ENCODE peak calls at places on chromosomes 6 and 20, in seven cellular contexts. Q is T47D; K is G401; S is dermis microvascular lymphatic vessel endothelial cell; D is central memory CD4-positive, alpha-beta T cell; B is A172; H is activated T-helper 1 cell treated with anti-CD3 and anti-CD28 coated beads, Interleukin-12 subunit alpha, Interleukin-12 subunit beta, Interleukin-2, Interleukin-4 antibody, amounts not matched to agents 30 ng/mL and 10 ng/mL and 1 ng/mL, durations not matched to agents 14 hours and 24 hours and 36 hours. O is an unnamed sample.

GRCh38 chr6:31659649-31660223 is 842 bp downstream of the C6orf47 start:
- DNase-seq in Q (peak; percentile 45), K (no peak), S (no peak), D (peak; percentile 20), B (no peak), H (no peak), O (no peak)

GRCh38 chr20:59850018-59850641 is 83.3 kb downstream of the SYCP2 start:
- DNase-seq in Q (peak; percentile 68), K (peak; percentile 63), S (peak; percentile 54), D (no peak), B (peak; percentile 23), H (no peak), O (peak; percentile 40)

GRCh38 chr6:32741203-32741960 is at the start of gene HLA-DQA2:
- DNase-seq in Q (peak; percentile 64), K (no peak), S (no peak), D (no peak), B (no peak), H (no peak), O (no peak)

GRCh38 chr6:6840831-6841263 is 252.3 kb downstream of the LY86 start:
- DNase-seq in Q (no peak), K (no peak), S (no peak), D (no peak), B (no peak), H (no peak), O (no peak)

GRCh38 chr20:9889270-9889981 is 50.5 kb upstream of the PAK5 start:
- DNase-seq in Q (peak; percentile 42), K (no peak), S (peak; percentile 6), D (no peak), B (no peak), H (no peak), O (peak; percentile 46)

GRCh38 chr20:671252-672030 is 4.2 kb downstream of the SCRT2 start:
- DNase-seq in Q (no peak), K (no peak), S (no peak), D (no peak), B (no peak), H (no peak), O (no peak)

GRCh38 chr20:38290829-38291581 is 13.0 kb upstream of the BPI start:
- DNase-seq in Q (peak; percentile 54), K (no peak), S (no peak), D (no peak), B (peak; percentile 91), H (no peak), O (no peak)

GRCh38 chr6:138545621-138545980 is 46.3 kb upstream of the NHSL1 start:
- DNase-seq in Q (no peak), K (no peak), S (peak; percentile 50), D (no peak), B (peak; percentile 65), H (no peak), O (no peak)

GRCh38 chr6:108699290-108700041 is 138.7 kb downstream of the FOXO3 start:
- DNase-seq in Q (no peak), K (no peak), S (no peak), D (no peak), B (no peak), H (no peak), O (no peak)

GRCh38 chr6:31070711-31071197 is 41.6 kb downstream of the C6orf15 start:
- DNase-seq in Q (peak; percentile 82), K (peak; percentile 67), S (no peak), D (no peak), B (peak; percentile 76), H (no peak), O (peak; percentile 61)

GRCh38 chr6:67535946-67536345 is 1099.1 kb upstream of the ADGRB3 start:
- DNase-seq in Q (no peak), K (no peak), S (no peak), D (no peak), B (no peak), H (no peak), O (no peak)

GRCh38 chr20:43529051-43529450 is 21.6 kb downstream of the L3MBTL1 start:
- DNase-seq in Q (no peak), K (no peak), S (no peak), D (no peak), B (no peak), H (no peak), O (no peak)

GRCh38 chr20:8094845-8095244 is 37.2 kb upstream of the PLCB1 start:
- DNase-seq in Q (peak; percentile 31), K (no peak), S (peak; percentile 94), D (no peak), B (no peak), H (no peak), O (no peak)